ENCODE peak calls at places on chromosome 22, in seven cellular contexts. P, W, T, H, O, E and J are unnamed samples.

GRCh38 chr22:35140879-35141745 is 75.2 kb downstream of the ISX start:
- DNase-seq in O (no peak), H (peak), E (no peak), T (no peak), P (no peak), W (no peak), J (peak)

GRCh38 chr22:37154925-37155712 is 5.4 kb upstream of the IL2RB start:
- DNase-seq in T (no peak), H (peak), O (no peak), W (no peak), P (peak), E (no peak), J (no peak)

GRCh38 chr22:27597703-27598444 is 203.7 kb downstream of the MN1 start:
- DNase-seq in W (no peak), P (peak), H (peak), E (no peak), T (no peak), O (no peak), J (peak)

GRCh38 chr22:48952256-48953102 is 875.2 kb downstream of the BRD1 start:
- DNase-seq in H (no peak), P (no peak), E (peak), O (no peak), T (no peak), W (peak), J (no peak)

GRCh38 chr22:44026630-44027511 is 2.8 kb downstream of the PARVB start:
- DNase-seq in O (peak), P (no peak), E (peak), H (no peak), T (peak), W (no peak), J (no peak)

GRCh38 chr22:30253205-30253852 is 6.8 kb upstream of the LIF start:
- DNase-seq in P (no peak), T (no peak), H (peak), W (no peak), O (peak), E (peak), J (no peak)

GRCh38 chr22:50269573-50270301 is 443 bp downstream of the MAPK11 start:
- DNase-seq in W (no peak), E (no peak), H (peak), O (no peak), T (no peak), P (peak), J (no peak)

GRCh38 chr22:43923191-43923590 is 414 bp upstream of the PNPLA3 start:
- DNase-seq in W (no peak), P (no peak), O (no peak), H (no peak), T (no peak), E (no peak), J (no peak)

GRCh38 chr22:41360126-41360525 is 21.6 kb upstream of the TEF start:
- DNase-seq in T (no peak), H (no peak), P (no peak), O (no peak), W (no peak), E (no peak), J (no peak)

GRCh38 chr22:40791241-40791640 is 27.9 kb downstream of the SLC25A17 start:
- DNase-seq in H (no peak), T (no peak), P (no peak), W (no peak), E (no peak), O (peak), J (no peak)

GRCh38 chr22:26658671-26659478 is 1.5 kb downstream of the MIAT start:
- DNase-seq in P (peak), W (no peak), H (peak), E (peak), T (peak), O (peak), J (peak)

GRCh38 chr22:43884600-43885318 is 7.1 kb downstream of the PNPLA5 start:
- DNase-seq in O (peak), H (peak), P (peak), T (no peak), W (no peak), E (peak), J (peak)

GRCh38 chr22:26709617-26710390 is 52.4 kb downstream of the MIAT start:
- DNase-seq in O (peak), T (no peak), P (peak), E (no peak), H (no peak), W (no peak), J (peak)

GRCh38 chr22:46483353-46483752 is 54.1 kb downstream of the CELSR1 start:
- DNase-seq in E (no peak), H (no peak), W (no peak), T (no peak), O (no peak), P (no peak), J (no peak)

GRCh38 chr22:39239561-39240423 is 5.0 kb downstream of the PDGFB start:
- DNase-seq in E (peak), H (peak), O (no peak), P (peak), W (no peak), T (no peak), J (peak)

GRCh38 chr22:35258144-35258988 is 1.1 kb downstream of the HMGXB4 start:
- DNase-seq in P (peak), O (no peak), H (peak), E (no peak), W (no peak), T (no peak), J (peak)

GRCh38 chr22:49549851-49550430 is 277.7 kb downstream of the BRD1 start:
- DNase-seq in E (no peak), H (no peak), P (no peak), T (no peak), O (no peak), W (no peak), J (no peak)

GRCh38 chr22:48366591-48366990 is 1461.1 kb downstream of the BRD1 start:
- DNase-seq in E (peak), T (no peak), H (no peak), O (no peak), P (no peak), W (peak), J (no peak)

GRCh38 chr22:28052818-28053217 is 133.8 kb upstream of the PITPNB start:
- DNase-seq in H (no peak), P (no peak), E (no peak), O (no peak), T (no peak), W (no peak), J (no peak)

GRCh38 chr22:37175414-37176144 is 12.5 kb downstream of the C1QTNF6 start:
- DNase-seq in O (no peak), H (no peak), P (no peak), E (no peak), W (peak), T (no peak), J (peak)

GRCh38 chr22:35589071-35589735 is 27.9 kb downstream of the MB start:
- DNase-seq in O (peak), E (no peak), H (peak), P (peak), W (no peak), T (no peak), J (peak)

GRCh38 chr22:49929553-49929979 is 11.1 kb downstream of the CRELD2 start:
- DNase-seq in H (peak), T (no peak), P (peak), W (no peak), O (no peak), E (peak), J (peak)

DNA sequence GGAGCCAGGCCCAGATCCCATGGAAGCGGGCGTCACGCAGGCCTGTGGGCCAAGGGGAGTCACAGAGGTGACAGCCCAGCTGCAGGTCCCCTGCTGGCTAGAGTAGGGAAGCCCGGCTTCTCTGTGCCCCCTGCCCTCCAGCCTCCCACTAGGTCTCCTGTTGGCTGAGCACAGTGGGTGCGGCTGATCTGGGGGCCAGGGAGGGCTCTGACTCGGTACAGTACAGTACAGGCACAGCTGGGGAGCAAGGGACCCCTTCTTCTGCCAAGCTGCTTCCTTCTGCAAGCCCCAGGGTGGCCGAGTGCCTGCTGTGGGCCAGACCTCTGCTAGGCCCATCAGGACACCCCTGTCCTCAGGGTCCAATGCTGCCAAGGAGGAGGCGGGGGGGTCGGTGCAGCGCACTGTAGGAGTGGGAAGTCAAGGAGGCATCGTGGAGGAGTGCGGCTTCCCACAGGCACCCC is 10.1 kb downstream of the SUSD2 start:
- DNase-seq in P (no peak), W (no peak), H (no peak), E (no peak), T (no peak), O (no peak), J (no peak)
- TF ChIP-seq CTCF in P (no peak), W (no peak), H (no peak), E (no peak), T (peak), O (no peak), J (no peak)

GRCh38 chr22:45194686-45195085 is 31.0 kb downstream of the NUP50 start:
- DNase-seq in T (no peak), H (no peak), E (no peak), O (no peak), W (no peak), P (no peak), J (no peak)
- TF ChIP-seq CTCF in T (no peak), H (no peak), E (no peak), O (no peak), W (no peak), P (no peak), J (no peak)

DNA sequence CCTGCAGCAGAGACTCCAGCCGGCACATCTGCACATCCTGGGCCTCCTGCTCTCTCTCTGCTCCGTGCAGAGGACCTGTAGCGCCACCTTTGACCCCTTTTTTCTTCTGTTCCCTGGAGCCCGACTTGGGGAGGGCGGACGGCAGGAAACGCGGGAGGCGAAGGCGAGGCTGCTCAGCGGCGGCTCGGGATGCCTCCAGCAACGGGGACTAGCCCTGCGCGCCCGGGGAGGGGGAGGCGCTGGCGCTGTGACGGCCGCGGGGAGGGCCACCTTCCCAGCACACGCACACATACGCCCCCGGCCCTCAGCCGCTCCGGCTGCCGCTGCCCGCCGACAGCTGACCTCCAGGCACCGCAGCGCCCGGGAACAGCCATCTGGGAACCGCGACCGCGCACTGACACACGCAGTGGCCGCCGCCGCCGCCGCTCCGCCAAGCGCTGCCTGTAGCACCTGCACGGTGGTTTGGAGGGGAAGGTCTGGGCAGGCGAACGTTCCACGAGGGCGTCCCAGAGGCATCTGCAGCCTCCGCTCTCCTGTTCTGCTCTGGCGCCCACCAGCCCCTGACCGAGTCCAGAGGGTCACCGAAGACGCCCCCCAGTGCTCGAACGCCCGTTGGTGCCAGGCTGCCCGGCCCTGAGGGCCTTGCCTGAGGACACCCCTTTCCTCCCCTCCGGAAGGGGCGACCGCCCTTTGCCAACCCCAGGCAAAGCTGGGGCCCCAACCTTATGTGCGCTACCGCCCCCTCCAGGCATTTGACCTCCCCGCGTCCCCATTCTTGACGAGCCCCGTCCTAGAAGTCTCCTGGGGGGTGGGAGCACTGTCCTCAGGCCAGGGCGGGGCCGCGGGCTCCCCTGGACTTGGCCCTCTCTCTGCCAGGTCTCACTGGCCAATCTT is 16.9 kb upstream of the C22orf42 start:
- DNase-seq in O (no peak), T (no peak), H (no peak), E (no peak), P (no peak), W (no peak), J (no peak)
- TF ChIP-seq CTCF in O (no peak), T (no peak), H (no peak), E (no peak), P (no peak), W (no peak), J (no peak)

GRCh38 chr22:42856865-42857704 is at the start of gene ARFGAP3:
- DNase-seq in H (peak), O (peak), E (peak), T (peak), W (peak), P (peak), J (peak)
- TF ChIP-seq CTCF in H (no peak), O (no peak), E (no peak), T (no peak), W (no peak), P (no peak), J (no peak)

DNA sequence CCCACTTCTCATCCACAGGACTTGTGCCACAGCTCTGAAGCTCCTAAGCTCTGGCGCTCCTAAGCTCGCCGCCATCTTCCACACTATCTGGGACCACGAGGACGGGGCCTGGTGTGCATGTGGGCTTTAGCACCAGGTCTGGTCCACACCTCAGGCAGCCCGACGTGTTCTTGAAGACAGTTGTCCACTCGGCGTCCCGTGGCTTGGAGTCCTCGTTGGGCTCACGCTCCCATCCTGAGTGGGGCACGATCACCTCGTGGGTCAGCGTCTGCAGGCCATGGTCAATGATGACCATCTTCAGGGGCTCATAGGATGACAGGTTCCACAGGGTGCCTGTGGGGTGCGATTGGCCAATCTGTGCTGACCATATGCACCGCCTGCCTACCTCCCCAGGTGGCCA is 37.1 kb upstream of the TXNRD2 start:
- DNase-seq in H (no peak), O (no peak), E (no peak), P (no peak), W (no peak), T (no peak), J (no peak)
- TF ChIP-seq CTCF in H (no peak), O (no peak), E (no peak), P (no peak), W (no peak), T (no peak), J (no peak)